ENCODE peak calls at places on chromosome 9, in five cellular contexts. J is naive thymus-derived CD4-positive, alpha-beta T cell; X is right lobe of liver; P is Peyer's patch; L is left ventricle myocardium inferior. V is an unnamed sample.

GRCh38 chr9:36721846-36722588 is 149.3 kb downstream of the MELK start:
- DNase-seq in J (no peak), P (no peak), X (no peak), L (no peak), V (no peak)

GRCh38 chr9:83266618-83267543 is 203.9 kb upstream of the RASEF start:
- DNase-seq in L (peak; percentile 56), P (no peak), J (no peak), X (no peak), V (no peak)

GRCh38 chr9:83346655-83347393 is 191.4 kb downstream of the FRMD3 start:
- DNase-seq in X (no peak), J (no peak), L (no peak), P (no peak), V (no peak)

GRCh38 chr9:76198336-76198735 is 195.9 kb downstream of the RFK start:
- DNase-seq in P (no peak), J (no peak), X (no peak), L (peak; percentile 26), V (no peak)

GRCh38 chr9:26524225-26524624 is 368.4 kb downstream of the CAAP1 start:
- DNase-seq in J (no peak), X (no peak), L (no peak), P (no peak), V (no peak)

GRCh38 chr9:114027901-114028465 is 50.1 kb downstream of the AMBP start:
- DNase-seq in P (no peak), J (no peak), L (no peak), X (no peak), V (no peak)

GRCh38 chr9:105735366-105735765 is 41.0 kb downstream of the TMEM38B start:
- DNase-seq in J (no peak), X (no peak), P (no peak), L (no peak), V (no peak)

GRCh38 chr9:72586388-72587160 is 65.2 kb downstream of the TMC1 start:
- DNase-seq in X (no peak), J (peak; percentile 28), P (no peak), L (no peak), V (no peak)

GRCh38 chr9:134802201-134802795 is 78.3 kb upstream of the FCN2 start:
- DNase-seq in L (no peak), P (no peak), X (no peak), J (no peak), V (no peak)

GRCh38 chr9:40884072-40884901 is 244.2 kb downstream of the FOXD4L6 start:
- DNase-seq in P (no peak), J (no peak), X (peak; percentile 44), L (peak; percentile 15), V (peak; percentile 54)

GRCh38 chr9:76366275-76366674 is 28.0 kb downstream of the RFK start:
- DNase-seq in X (no peak), J (no peak), P (no peak), L (no peak), V (no peak)

GRCh38 chr9:25206027-25206426 is 472.2 kb downstream of the TUSC1 start:
- DNase-seq in L (no peak), J (no peak), P (no peak), X (no peak), V (no peak)

GRCh38 chr9:25205285-25205684 is 473.0 kb downstream of the TUSC1 start:
- DNase-seq in L (no peak), P (no peak), J (no peak), X (no peak), V (no peak)

DNA sequence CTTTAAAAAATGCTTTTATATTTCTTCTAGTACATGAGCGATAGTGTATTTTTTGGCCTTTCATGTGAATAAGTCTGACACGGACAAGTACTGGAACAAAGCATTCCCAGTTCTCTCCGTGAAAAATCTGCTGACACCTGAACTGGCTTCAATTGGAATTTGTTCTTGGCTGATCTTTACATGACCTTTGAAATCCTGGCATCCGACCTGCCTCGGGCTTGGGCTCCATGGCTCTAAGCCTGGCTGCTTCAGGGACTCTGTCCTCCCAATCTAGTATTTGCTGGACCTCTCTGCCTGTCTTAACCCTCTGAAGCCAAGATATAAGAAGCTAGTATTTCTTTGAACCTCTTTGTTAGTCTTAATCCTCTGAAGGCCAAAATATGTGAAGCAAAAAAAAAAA is 470.8 kb downstream of the TUSC1 start:
- DNase-seq in J (no peak), L (no peak), P (no peak), X (peak; percentile 86), V (no peak)
- H3K4me1 ChIP-seq in J (no peaks in the 10 kb centered on the region), L (no peaks in the 10 kb centered on the region), P (no peaks in the 10 kb centered on the region), X (no peaks in the 10 kb centered on the region), V (no peaks in the 10 kb centered on the region)

DNA sequence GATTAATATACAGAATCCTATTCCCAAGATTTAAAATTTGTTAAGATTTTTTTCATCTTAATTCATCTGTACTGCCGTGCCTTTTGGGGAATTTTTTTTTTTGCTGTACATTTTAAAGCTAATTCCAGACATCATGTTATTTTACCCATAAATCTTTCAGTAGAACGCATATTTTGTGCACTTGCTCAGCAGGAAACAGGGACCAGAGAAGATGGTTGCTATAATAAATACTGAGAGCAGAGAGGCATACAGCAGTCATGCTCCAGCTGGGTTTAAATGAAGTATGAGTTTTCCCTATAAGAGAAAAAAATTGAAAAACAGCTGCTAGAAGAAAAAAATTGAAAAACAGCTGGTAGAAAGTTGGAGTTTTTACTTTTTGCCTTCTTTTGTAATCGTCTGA is 196.9 kb upstream of the PUM3 start:
- DNase-seq in X (no peak), P (no peak), J (no peak), L (no peak), V (no peak)
- H3K4me1 ChIP-seq in X (no peaks in the 10 kb centered on the region), P (no peaks in the 10 kb centered on the region), J (no peaks in the 10 kb centered on the region), L (no peaks in the 10 kb centered on the region), V (no peaks in the 10 kb centered on the region)

DNA sequence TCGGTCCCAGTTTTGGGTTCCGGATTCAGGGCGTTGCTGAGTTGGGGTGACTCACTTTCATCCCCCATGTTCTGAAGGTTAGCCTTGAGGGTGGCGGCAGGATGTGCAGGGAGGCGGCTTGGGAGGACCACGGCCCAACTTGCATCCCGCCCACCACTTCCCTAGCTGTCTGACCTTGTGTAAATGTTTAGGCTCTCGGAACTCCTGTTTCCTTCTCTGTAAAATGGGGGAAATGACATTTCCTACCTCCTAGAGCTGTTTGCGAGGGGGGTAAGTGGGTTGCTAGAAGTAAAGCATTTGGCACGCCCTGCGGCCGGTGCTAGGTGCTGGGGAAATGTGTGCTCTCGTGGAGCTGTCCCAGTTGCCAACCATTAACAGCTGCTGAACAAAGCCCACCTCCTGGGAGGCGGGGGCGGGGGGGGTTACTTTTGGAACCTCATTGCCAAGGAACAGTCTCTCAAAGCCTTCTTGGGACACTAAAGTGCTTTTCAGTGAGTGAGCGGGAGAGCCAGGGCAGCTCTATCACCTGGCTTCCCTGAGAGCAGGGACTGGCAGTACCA is 27.5 kb downstream of the PTGES2 start:
- DNase-seq in L (no peak), J (no peak), P (no peak), X (peak; percentile 73), V (peak; percentile 51)
- H3K4me1 ChIP-seq in L (peaks cover 85% of the 10 kb centered on the region), J (peaks cover 13% of the 10 kb centered on the region), P (peaks cover 55% of the 10 kb centered on the region), X (peaks cover 52% of the 10 kb centered on the region), V (peaks cover 50% of the 10 kb centered on the region)

GRCh38 chr9:116549061-116549664 is 137.9 kb upstream of the TRIM32 start:
- DNase-seq in P (peak; percentile 16), X (peak; percentile 93), L (peak; percentile 78), J (no peak), V (peak; percentile 76)
- H3K4me1 ChIP-seq in P (peaks cover 5% of the 10 kb centered on the region), X (peaks cover 16% of the 10 kb centered on the region), L (peaks cover 33% of the 10 kb centered on the region), J (no peaks in the 10 kb centered on the region), V (peaks cover 5% of the 10 kb centered on the region)

GRCh38 chr9:127543973-127544533 is 68.0 kb upstream of the STXBP1 start:
- DNase-seq in J (no peak), X (no peak), P (no peak), L (no peak), V (no peak)

GRCh38 chr9:127545196-127546124 is 66.6 kb upstream of the STXBP1 start:
- DNase-seq in L (no peak), X (peak; percentile 77), P (no peak), J (no peak), V (peak; percentile 77)

GRCh38 chr9:127541865-127542264 is 70.2 kb upstream of the STXBP1 start:
- DNase-seq in X (no peak), L (peak; percentile 45), J (no peak), P (no peak), V (no peak)

GRCh38 chr9:127541176-127541575 is 70.9 kb upstream of the STXBP1 start:
- DNase-seq in P (no peak), X (no peak), L (no peak), J (no peak), V (no peak)

DNA sequence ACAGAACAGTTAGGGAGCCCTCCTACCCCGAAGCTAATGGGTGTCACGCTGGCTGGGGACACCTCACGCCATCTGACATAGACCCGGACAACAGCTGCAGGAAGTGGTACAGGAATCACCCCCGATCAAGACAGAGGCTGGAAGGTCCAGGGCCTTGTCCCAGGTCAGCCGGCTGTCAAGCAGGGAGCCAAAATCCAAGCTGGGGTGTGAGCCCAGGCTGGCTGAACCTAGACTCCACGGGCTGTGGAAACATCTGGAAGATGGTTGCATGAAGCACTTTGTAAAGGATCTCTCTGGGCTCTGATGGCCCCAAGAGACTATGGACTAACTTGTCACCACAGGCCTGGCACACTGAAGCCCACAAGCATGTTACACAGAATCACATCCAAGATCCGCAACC is 68.9 kb upstream of the STXBP1 start:
- DNase-seq in X (no peak), P (no peak), L (no peak), J (no peak), V (no peak)
- H3K4me1 ChIP-seq in X (peaks cover 10% of the 10 kb centered on the region), P (peaks cover 69% of the 10 kb centered on the region), L (peaks cover 90% of the 10 kb centered on the region), J (no peaks in the 10 kb centered on the region), V (peaks cover 42% of the 10 kb centered on the region)

GRCh38 chr9:111696796-111697195 is 35.4 kb downstream of the GNG10 start:
- DNase-seq in X (no peak), P (no peak), J (no peak), L (no peak), V (no peak)
- H3K4me1 ChIP-seq in X (no peaks in the 10 kb centered on the region), P (no peaks in the 10 kb centered on the region), J (no peaks in the 10 kb centered on the region), L (no peaks in the 10 kb centered on the region), V (peaks cover 6% of the 10 kb centered on the region)

DNA sequence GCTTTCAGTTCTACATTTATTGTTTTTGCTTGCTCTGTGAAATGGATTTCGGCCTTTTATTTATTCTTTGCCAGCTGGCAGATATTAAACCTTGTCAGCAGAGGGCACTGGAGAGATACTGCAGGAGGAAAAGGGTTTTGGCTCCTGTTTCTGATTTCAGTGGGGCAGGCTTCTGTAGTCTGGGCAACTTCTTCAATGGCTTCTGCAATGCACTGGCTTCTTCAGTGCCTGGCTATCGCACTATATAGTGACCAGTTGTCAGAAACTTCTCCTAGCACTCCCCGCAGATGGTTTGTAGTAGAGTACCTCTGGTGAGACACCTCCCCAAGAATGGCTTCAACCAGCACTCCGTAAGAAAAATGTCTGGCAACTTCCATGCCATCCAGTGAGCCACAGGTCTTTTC is 3.2 kb upstream of the NFX1 start:
- DNase-seq in P (peak; percentile 53), J (no peak), L (no peak), X (peak; percentile 61), V (no peak)
- H3K4me1 ChIP-seq in P (peaks cover 27% of the 10 kb centered on the region), J (peaks cover 11% of the 10 kb centered on the region), L (peaks cover 34% of the 10 kb centered on the region), X (peaks cover 12% of the 10 kb centered on the region), V (peaks cover 14% of the 10 kb centered on the region)

GRCh38 chr9:127832248-127832647 is 22.2 kb downstream of the ENG start:
- DNase-seq in X (no peak), P (no peak), L (no peak), J (no peak), V (no peak)
- H3K4me1 ChIP-seq in X (peaks cover 23% of the 10 kb centered on the region), P (peaks cover 41% of the 10 kb centered on the region), L (peaks cover 100% of the 10 kb centered on the region), J (no peaks in the 10 kb centered on the region), V (peaks cover 3% of the 10 kb centered on the region)

V was measured in mucosa of descending colon.